ENCODE peak calls at places on chromosomes 16 and 17, in four cellular contexts. One of them, this sample, is unnamed.

GRCh38 chr17:58556833-58557250 is 42.4 kb upstream of the MTMR4 start:
- DNase-seq in AG04449: no peak
- DNase-seq in AG04450: no peak
- DNase-seq in pancreas: no peak
- DNase-seq in this sample: no peak

GRCh38 chr17:61647044-61647443 is 56.0 kb upstream of the NACA2 start:
- DNase-seq in AG04449: peak; percentile 36
- DNase-seq in AG04450: no peak
- DNase-seq in pancreas: no peak
- DNase-seq in this sample: no peak

GRCh38 chr17:78384479-78385175 is 6.2 kb downstream of the PGS1 start:
- DNase-seq in pancreas: no peak
- DNase-seq in AG04449: no peak
- DNase-seq in AG04450: no peak
- DNase-seq in this sample: no peak

GRCh38 chr16:19858006-19858653 is 26.5 kb downstream of the GPRC5B start:
- DNase-seq in AG04450: no peak
- DNase-seq in AG04449: no peak
- DNase-seq in pancreas: no peak
- DNase-seq in this sample: no peak

GRCh38 chr16:85245307-85246172 is 133.3 kb upstream of the CIBAR2 start:
- DNase-seq in AG04449: no peak
- DNase-seq in AG04450: peak; percentile 50
- DNase-seq in pancreas: peak; percentile 52
- DNase-seq in this sample: no peak

GRCh38 chr16:56401482-56401881 is 23.9 kb downstream of the AMFR start:
- DNase-seq in AG04449: no peak
- DNase-seq in AG04450: no peak
- DNase-seq in pancreas: no peak
- DNase-seq in this sample: no peak

GRCh38 chr16:57766714-57767348 is 31.3 kb downstream of the KATNB1 start:
- DNase-seq in AG04450: no peak
- DNase-seq in AG04449: no peak
- DNase-seq in pancreas: no peak
- DNase-seq in this sample: peak; percentile 22

GRCh38 chr17:77474292-77474988 is 333.7 kb downstream of the SEC14L1 start:
- DNase-seq in AG04449: no peak
- DNase-seq in pancreas: no peak
- DNase-seq in AG04450: no peak
- DNase-seq in this sample: no peak

GRCh38 chr17:75854111-75854748 is 905 bp downstream of the WBP2 start:
- DNase-seq in AG04450: no peak
- DNase-seq in pancreas: peak; percentile 60
- DNase-seq in AG04449: no peak
- DNase-seq in this sample: no peak

GRCh38 chr17:17561408-17562144 is 29.9 kb downstream of the PEMT start:
- DNase-seq in AG04450: no peak
- DNase-seq in pancreas: no peak
- DNase-seq in AG04449: no peak
- DNase-seq in this sample: peak; percentile 56

GRCh38 chr16:1125471-1125870 is 27.4 kb upstream of the CACNA1H start:
- DNase-seq in pancreas: no peak
- DNase-seq in AG04449: no peak
- DNase-seq in AG04450: peak; percentile 20
- DNase-seq in this sample: no peak

GRCh38 chr17:72122336-72122667 is 1.5 kb downstream of the SOX9 start:
- DNase-seq in pancreas: no peak
- DNase-seq in AG04449: no peak
- DNase-seq in AG04450: no peak
- DNase-seq in this sample: no peak

GRCh38 chr17:70699408-70699807 is 530.1 kb downstream of the KCNJ2 start:
- DNase-seq in AG04450: no peak
- DNase-seq in pancreas: no peak
- DNase-seq in AG04449: no peak
- DNase-seq in this sample: no peak

GRCh38 chr16:88685156-88686061 is 898 bp downstream of the SNAI3 start:
- DNase-seq in AG04450: no peak
- DNase-seq in AG04449: no peak
- DNase-seq in pancreas: no peak
- DNase-seq in this sample: no peak

GRCh38 chr16:48110982-48111381 is 44.8 kb downstream of the ABCC12 start:
- DNase-seq in pancreas: no peak
- DNase-seq in AG04450: no peak
- DNase-seq in AG04449: no peak
- DNase-seq in this sample: no peak

GRCh38 chr17:56678249-56679144 is 85.0 kb downstream of the NOG start:
- DNase-seq in AG04449: no peak
- DNase-seq in AG04450: no peak
- DNase-seq in pancreas: no peak
- DNase-seq in this sample: no peak

GRCh38 chr17:13199425-13199824 is 181.6 kb upstream of the ELAC2 start:
- DNase-seq in AG04450: no peak
- DNase-seq in AG04449: no peak
- DNase-seq in pancreas: no peak
- DNase-seq in this sample: no peak

GRCh38 chr17:19702231-19702641 is 14.1 kb downstream of the SLC47A2 start:
- DNase-seq in AG04449: no peak
- DNase-seq in pancreas: no peak
- DNase-seq in AG04450: no peak
- DNase-seq in this sample: no peak

GRCh38 chr16:56758930-56759329 is 29.0 kb downstream of the NUP93 start:
- DNase-seq in pancreas: no peak
- DNase-seq in AG04450: no peak
- DNase-seq in AG04449: no peak
- DNase-seq in this sample: no peak

GRCh38 chr17:42843358-42843934 is 934 bp upstream of the AOC2 start:
- DNase-seq in AG04450: peak; percentile 48
- DNase-seq in pancreas: no peak
- DNase-seq in AG04449: no peak
- DNase-seq in this sample: peak; percentile 48

GRCh38 chr17:8176197-8176940 is at the start of gene TMEM107:
- DNase-seq in AG04449: no peak
- DNase-seq in pancreas: peak; percentile 85
- DNase-seq in AG04450: no peak
- DNase-seq in this sample: peak; percentile 94

GRCh38 chr16:16109453-16110110 is 113.7 kb downstream of the ABCC6 start:
- DNase-seq in AG04449: no peak
- DNase-seq in AG04450: no peak
- DNase-seq in pancreas: peak; percentile 74
- DNase-seq in this sample: no peak

GRCh38 chr16:87317766-87318121 is 552 bp upstream of the C16orf95 start:
- DNase-seq in pancreas: peak; percentile 51
- DNase-seq in AG04449: no peak
- DNase-seq in AG04450: peak; percentile 24
- DNase-seq in this sample: peak; percentile 75

GRCh38 chr16:87316450-87316922 is 706 bp downstream of the C16orf95 start:
- DNase-seq in AG04450: no peak
- DNase-seq in AG04449: no peak
- DNase-seq in pancreas: no peak
- DNase-seq in this sample: no peak

GRCh38 chr16:87319011-87319410 is 1.8 kb upstream of the C16orf95 start:
- DNase-seq in AG04449: no peak
- DNase-seq in pancreas: no peak
- DNase-seq in AG04450: no peak
- DNase-seq in this sample: no peak

GRCh38 chr16:87318158-87318644 is 1.0 kb upstream of the C16orf95 start:
- DNase-seq in pancreas: no peak
- DNase-seq in AG04450: no peak
- DNase-seq in AG04449: no peak
- DNase-seq in this sample: no peak

DNA sequence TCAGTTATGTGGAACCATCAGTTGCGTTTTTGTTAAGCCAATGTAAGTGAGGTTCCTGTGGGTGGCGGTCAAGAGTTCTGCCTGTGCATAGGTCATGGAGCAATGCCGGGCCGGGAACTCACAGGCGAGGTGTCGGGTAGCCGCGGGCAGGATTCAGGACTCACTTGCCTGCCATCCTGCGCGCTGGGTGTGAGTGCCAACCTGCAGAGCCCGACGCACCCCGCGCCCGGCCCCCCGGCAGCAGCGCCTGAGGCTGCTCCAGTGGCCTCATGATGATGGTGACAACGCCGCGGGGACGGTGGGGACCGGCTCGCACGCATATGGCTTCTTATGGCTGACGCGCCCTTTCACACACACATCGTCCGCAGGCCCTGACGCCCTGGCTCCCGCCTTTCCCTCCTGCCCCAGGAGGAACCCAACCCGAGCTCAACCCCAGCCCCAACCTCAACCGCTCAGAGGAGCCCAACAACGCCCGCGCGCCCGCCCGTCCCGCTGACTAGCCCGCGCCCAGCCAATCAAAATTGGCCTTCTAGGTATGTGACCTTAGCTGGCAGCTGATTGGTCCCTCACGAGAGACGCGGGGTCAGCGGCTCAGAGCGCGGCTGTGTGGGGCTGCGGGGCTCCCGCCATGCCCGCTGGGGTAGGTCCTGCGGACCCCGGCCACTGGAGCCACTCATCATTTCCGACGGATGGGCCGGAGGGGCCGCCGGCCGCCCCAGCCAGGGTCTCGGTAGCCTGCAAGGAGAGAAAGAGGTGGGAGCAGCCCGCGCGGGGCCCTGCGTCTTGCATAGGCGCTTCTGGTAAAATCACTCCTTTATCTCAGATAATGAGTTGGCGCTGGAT is at the start of gene C16orf95:
- DNase-seq in pancreas: peak; percentile 95
- DNase-seq in AG04450: peak; percentile 83
- DNase-seq in AG04449: peak; percentile 66
- DNase-seq in this sample: peak; percentile 97
- TF ChIP-seq CTCF in pancreas: peak; percentile 5
- TF ChIP-seq CTCF in AG04450: peak; percentile 63
- TF ChIP-seq CTCF in AG04449: peak; percentile 65
- TF ChIP-seq CTCF in this sample: peak; percentile 58

GRCh38 chr16:50745940-50746339 is 4.1 kb downstream of the CYLD start:
- DNase-seq in AG04449: no peak
- DNase-seq in pancreas: no peak
- DNase-seq in AG04450: no peak
- DNase-seq in this sample: no peak
- H3K4me3 ChIP-seq in AG04449: no peak overlapping the region
- H3K4me3 ChIP-seq in pancreas: no peak overlapping the region
- H3K4me3 ChIP-seq in AG04450: no peak overlapping the region
- H3K4me3 ChIP-seq in this sample: no peak overlapping the region

GRCh38 chr17:44846206-44846605 is 1.5 kb upstream of the HIGD1B start:
- DNase-seq in AG04449: no peak
- DNase-seq in AG04450: no peak
- DNase-seq in pancreas: no peak
- DNase-seq in this sample: no peak

GRCh38 chr17:44840936-44841335 is 6.7 kb upstream of the HIGD1B start:
- DNase-seq in pancreas: no peak
- DNase-seq in AG04450: no peak
- DNase-seq in AG04449: no peak
- DNase-seq in this sample: no peak

GRCh38 chr17:44842748-44843147 is 4.9 kb upstream of the HIGD1B start:
- DNase-seq in AG04450: no peak
- DNase-seq in AG04449: no peak
- DNase-seq in pancreas: no peak
- DNase-seq in this sample: no peak

GRCh38 chr17:44847581-44847980 is at the start of gene HIGD1B:
- DNase-seq in pancreas: no peak
- DNase-seq in AG04450: no peak
- DNase-seq in AG04449: no peak
- DNase-seq in this sample: no peak

GRCh38 chr17:44844390-44844830 is 3.3 kb upstream of the HIGD1B start:
- DNase-seq in AG04450: no peak
- DNase-seq in pancreas: no peak
- DNase-seq in AG04449: no peak
- DNase-seq in this sample: no peak
- TF ChIP-seq CTCF in AG04450: peak; percentile 36
- TF ChIP-seq CTCF in pancreas: no peak
- TF ChIP-seq CTCF in AG04449: peak; percentile 9
- TF ChIP-seq CTCF in this sample: no peak

GRCh38 chr16:50068550-50068949 is 2.8 kb downstream of the HEATR3 start:
- DNase-seq in pancreas: no peak
- DNase-seq in AG04450: peak; percentile 45
- DNase-seq in AG04449: peak; percentile 24
- DNase-seq in this sample: no peak

GRCh38 chr16:50066482-50067289 is 916 bp downstream of the HEATR3 start:
- DNase-seq in AG04450: no peak
- DNase-seq in pancreas: no peak
- DNase-seq in AG04449: no peak
- DNase-seq in this sample: no peak

GRCh38 chr16:50065241-50065623 is 538 bp upstream of the HEATR3 start:
- DNase-seq in AG04449: no peak
- DNase-seq in AG04450: no peak
- DNase-seq in pancreas: no peak
- DNase-seq in this sample: no peak

GRCh38 chr16:50067290-50067853 is 1.6 kb downstream of the HEATR3 start:
- DNase-seq in AG04449: no peak
- DNase-seq in AG04450: peak; percentile 29
- DNase-seq in pancreas: no peak
- DNase-seq in this sample: no peak

DNA sequence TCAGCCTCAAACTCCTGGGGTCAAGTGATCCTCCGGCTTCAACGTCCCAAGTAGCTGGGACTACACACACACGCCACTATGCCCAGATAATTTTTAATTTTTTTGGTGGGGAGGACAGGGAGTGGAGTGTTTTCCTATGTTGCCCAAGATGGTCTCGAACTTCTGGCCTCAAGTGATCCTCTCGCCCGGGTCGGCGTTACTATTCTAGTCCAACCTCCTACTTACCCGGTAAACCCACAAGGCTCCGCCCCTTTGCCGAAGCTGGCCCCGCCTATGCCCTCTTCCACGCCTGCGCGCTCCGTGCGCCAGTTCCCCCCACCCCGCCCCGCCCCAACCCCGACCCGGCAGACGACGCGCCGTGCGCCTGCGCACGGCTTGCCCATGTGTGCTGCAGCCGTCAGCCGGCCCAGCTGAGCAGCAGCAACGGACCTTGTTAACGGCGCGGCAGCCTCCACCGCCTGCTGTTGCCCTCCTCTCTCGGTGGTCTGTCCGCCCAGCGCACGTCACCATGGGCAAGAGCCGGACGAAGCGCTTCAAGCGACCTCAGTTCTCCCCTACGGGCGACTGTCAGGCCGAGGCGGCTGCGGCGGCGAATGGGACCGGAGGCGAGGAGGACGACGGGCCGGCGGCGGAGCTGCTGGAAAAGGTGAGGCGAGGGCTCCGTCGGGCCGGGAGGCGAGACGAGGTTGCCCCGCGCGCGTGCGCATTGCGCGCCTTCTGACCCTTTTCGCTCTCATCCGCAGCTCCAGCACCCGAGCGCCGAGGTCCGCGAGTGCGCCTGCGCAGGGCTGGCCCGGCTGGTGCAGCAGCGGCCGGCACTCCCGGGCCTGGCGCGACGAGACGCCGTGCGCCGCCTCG is at the start of gene HEATR3:
- DNase-seq in pancreas: peak; percentile 91
- DNase-seq in AG04450: peak; percentile 85
- DNase-seq in AG04449: peak; percentile 53
- DNase-seq in this sample: peak; percentile 99
- H3K4me3 ChIP-seq in pancreas: peak within 1 kb of the TSS; percentile 99
- H3K4me3 ChIP-seq in AG04450: peak within 1 kb of the TSS; percentile 99
- H3K4me3 ChIP-seq in AG04449: peak within 1 kb of the TSS; percentile 100
- H3K4me3 ChIP-seq in this sample: peak within 1 kb of the TSS; percentile 82